ENCODE peak calls at places on chromosome 6, in eight cellular contexts. L is aorta, Y is lower lobe of right lung, N is stomach, E is fibroblast of lung, U is HCT116, S is GM23248, Q is SK-N-SH. I is an unnamed sample.

GRCh38 chr6:92810913-92811312 is 608.4 kb downstream of the EPHA7 start:
- DNase-seq in Q (peak; percentile 47), E (peak; percentile 14), L (no peak), U (peak; percentile 3), N (no peak), Y (no peak), S (peak; percentile 34), I (no peak)

GRCh38 chr6:1798303-1798964 is 188.7 kb downstream of the FOXC1 start:
- DNase-seq in S (peak; percentile 10), L (no peak), Y (no peak), U (no peak), E (peak; percentile 40), N (no peak), Q (no peak), I (no peak)

GRCh38 chr6:138115877-138116660 is 8.8 kb upstream of the PERP start:
- DNase-seq in Q (peak; percentile 51), S (peak; percentile 90), L (peak; percentile 55), U (peak; percentile 58), N (peak; percentile 64), E (peak; percentile 59), Y (peak; percentile 60), I (peak; percentile 61)

GRCh38 chr6:73180718-73181619 is 44.3 kb downstream of the KHDC1L start:
- DNase-seq in Q (peak; percentile 56), S (peak; percentile 82), E (peak; percentile 71), U (peak; percentile 39), L (no peak), Y (no peak), N (no peak), I (peak; percentile 65)

GRCh38 chr6:34527751-34528670 is 28.1 kb downstream of the SPDEF start:
- DNase-seq in N (no peak), E (no peak), S (no peak), Q (no peak), U (no peak), Y (peak; percentile 40), L (peak; percentile 32), I (no peak)

GRCh38 chr6:20034408-20034769 is 177.9 kb downstream of the MBOAT1 start:
- DNase-seq in U (no peak), Q (no peak), Y (no peak), S (no peak), E (no peak), N (no peak), L (no peak), I (no peak)

GRCh38 chr6:45163952-45164766 is 164.0 kb upstream of the RUNX2 start:
- DNase-seq in N (no peak), L (no peak), E (peak; percentile 66), U (peak; percentile 73), S (peak; percentile 6), Q (no peak), Y (no peak), I (no peak)

GRCh38 chr6:125432014-125432413 is 130.2 kb upstream of the HDDC2 start:
- DNase-seq in L (no peak), S (no peak), U (no peak), Y (no peak), Q (no peak), N (no peak), E (no peak), I (no peak)

GRCh38 chr6:128139519-128139918 is 238.7 kb upstream of the THEMIS start:
- DNase-seq in N (no peak), L (no peak), S (peak; percentile 53), E (peak; percentile 72), U (no peak), Y (no peak), Q (no peak), I (no peak)

GRCh38 chr6:157541618-157542404 is 160.8 kb downstream of the ZDHHC14 start:
- DNase-seq in L (no peak), Y (no peak), Q (no peak), N (no peak), E (no peak), U (no peak), S (no peak), I (no peak)

GRCh38 chr6:140105857-140106256 is 731.4 kb upstream of the CITED2 start:
- DNase-seq in L (no peak), Y (no peak), S (peak; percentile 12), E (peak; percentile 2), Q (peak; percentile 15), N (no peak), U (peak; percentile 37), I (peak; percentile 3)

GRCh38 chr6:157240059-157240959 is 83.0 kb downstream of the TMEM242 start:
- DNase-seq in U (no peak), Y (no peak), L (peak; percentile 89), E (peak; percentile 71), Q (no peak), S (peak; percentile 93), N (no peak), I (peak; percentile 29)

GRCh38 chr6:83615025-83615999 is 93.6 kb downstream of the SNAP91 start:
- DNase-seq in L (no peak), E (peak; percentile 28), Q (peak; percentile 71), Y (no peak), U (peak; percentile 47), S (peak; percentile 65), N (no peak), I (no peak)

GRCh38 chr6:114108119-114109002 is 137.4 kb upstream of the HDAC2 start:
- DNase-seq in N (peak; percentile 69), Y (peak; percentile 65), L (peak; percentile 78), Q (peak; percentile 23), S (peak; percentile 84), E (peak; percentile 52), U (peak; percentile 64), I (peak; percentile 15)

GRCh38 chr6:50849016-50849748 is 30.5 kb downstream of the TFAP2B start:
- DNase-seq in S (no peak), U (no peak), E (no peak), Q (peak; percentile 66), N (no peak), Y (no peak), L (no peak), I (no peak)

GRCh38 chr6:593139-593906 is 63.6 kb downstream of the HUS1B start:
- DNase-seq in U (peak; percentile 44), Y (no peak), L (no peak), Q (peak; percentile 52), E (peak; percentile 43), S (peak; percentile 73), N (peak; percentile 58), I (peak; percentile 83)

GRCh38 chr6:120198033-120198432 is 848.5 kb upstream of the MAN1A1 start:
- DNase-seq in S (no peak), Y (no peak), U (no peak), Q (peak; percentile 0), E (peak; percentile 82), L (no peak), N (no peak), I (no peak)

GRCh38 chr6:83311231-83311630 is 118.1 kb downstream of the RWDD2A start:
- DNase-seq in N (no peak), E (peak; percentile 23), Y (no peak), Q (no peak), S (peak; percentile 34), U (no peak), L (no peak), I (no peak)

GRCh38 chr6:19713984-19714383 is 123.2 kb upstream of the ID4 start:
- DNase-seq in U (no peak), S (no peak), Q (no peak), E (no peak), L (no peak), N (no peak), Y (no peak), I (no peak)

DNA sequence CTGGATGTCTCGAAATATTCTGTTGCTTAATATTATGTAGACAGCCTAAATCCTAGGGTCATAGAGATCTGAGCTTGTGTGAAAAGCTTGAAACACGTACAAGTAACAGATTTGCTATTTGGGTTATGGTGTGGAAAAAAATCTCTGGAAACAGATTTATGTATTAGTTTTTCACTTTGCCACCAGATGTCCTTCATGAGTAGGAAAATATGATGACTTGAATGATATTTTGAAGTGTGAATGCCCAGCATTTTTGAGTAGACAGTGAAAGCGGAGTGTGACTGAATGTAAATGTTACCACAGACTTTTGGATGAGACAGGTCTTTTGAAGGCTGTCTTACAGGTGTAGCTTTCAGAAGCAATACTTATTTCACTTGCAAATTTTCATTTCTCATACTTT is 4.2 kb upstream of the BMP6 start:
- DNase-seq in S (peak; percentile 65), Y (no peak), U (peak; percentile 31), N (no peak), L (no peak), E (no peak), Q (peak; percentile 28), I (no peak)
- H3K27me3 ChIP-seq in S (no peaks in the 10 kb centered on the region), Y (peaks cover 9% of the 10 kb centered on the region), U (no peaks in the 10 kb centered on the region), N (peaks cover 51% of the 10 kb centered on the region), L (no peaks in the 10 kb centered on the region), E (peaks cover 23% of the 10 kb centered on the region), Q (peaks cover 28% of the 10 kb centered on the region), I (peaks cover 18% of the 10 kb centered on the region)

DNA sequence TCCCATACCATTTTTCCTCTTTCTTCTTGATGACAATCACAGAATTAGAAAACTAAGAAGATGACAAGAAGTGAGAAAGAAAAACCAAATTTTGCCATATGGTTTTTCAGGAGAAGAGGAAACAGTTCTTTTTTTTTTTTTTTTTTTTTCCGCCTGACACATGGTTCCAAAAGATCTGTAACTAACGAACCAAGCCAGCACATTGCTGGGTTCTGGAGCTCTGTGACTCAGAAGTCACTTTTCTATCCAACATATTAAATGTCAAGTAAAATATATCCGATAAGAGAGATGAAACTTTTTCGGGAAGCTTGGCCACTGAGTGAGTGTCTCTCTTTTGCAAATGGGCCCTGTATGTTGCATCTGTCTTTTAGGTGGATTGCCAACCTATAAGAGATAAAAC is 4.7 kb downstream of the METTL24 start:
- DNase-seq in S (no peak), Y (no peak), U (no peak), E (no peak), Q (no peak), L (no peak), N (no peak), I (no peak)
- H3K27me3 ChIP-seq in S (peaks cover 2% of the 10 kb centered on the region), Y (peaks cover 16% of the 10 kb centered on the region), U (no peaks in the 10 kb centered on the region), E (peaks cover 7% of the 10 kb centered on the region), Q (no peaks in the 10 kb centered on the region), L (no peaks in the 10 kb centered on the region), N (peaks cover 17% of the 10 kb centered on the region), I (peaks cover 4% of the 10 kb centered on the region)

GRCh38 chr6:105993341-105993740 is 92.8 kb upstream of the PRDM1 start:
- DNase-seq in Q (no peak), S (no peak), N (no peak), L (no peak), E (peak; percentile 32), Y (no peak), U (no peak), I (no peak)
- H3K27me3 ChIP-seq in Q (no peaks in the 10 kb centered on the region), S (no peaks in the 10 kb centered on the region), N (peaks cover 98% of the 10 kb centered on the region), L (peaks cover 3% of the 10 kb centered on the region), E (no peaks in the 10 kb centered on the region), Y (peaks cover 75% of the 10 kb centered on the region), U (no peaks in the 10 kb centered on the region), I (peaks cover 18% of the 10 kb centered on the region)

GRCh38 chr6:100462396-100462795 is 2.3 kb downstream of the SIM1 start:
- DNase-seq in L (no peak), Y (no peak), E (no peak), Q (no peak), U (no peak), S (peak; percentile 16), N (no peak), I (no peak)

GRCh38 chr6:100461273-100461919 is 3.3 kb downstream of the SIM1 start:
- DNase-seq in S (peak; percentile 86), L (no peak), Y (no peak), N (no peak), E (peak; percentile 18), U (no peak), Q (no peak), I (no peak)

GRCh38 chr6:100459291-100459690 is 5.4 kb downstream of the SIM1 start:
- DNase-seq in Q (no peak), L (no peak), U (no peak), E (no peak), N (no peak), Y (no peak), S (no peak), I (no peak)

GRCh38 chr6:100461920-100462295 is 2.8 kb downstream of the SIM1 start:
- DNase-seq in Y (no peak), E (no peak), U (no peak), S (peak; percentile 51), N (no peak), Q (no peak), L (no peak), I (no peak)

GRCh38 chr6:100460650-100461204 is 4.0 kb downstream of the SIM1 start:
- DNase-seq in U (no peak), Y (no peak), L (no peak), Q (no peak), N (no peak), S (peak; percentile 63), E (no peak), I (no peak)
- H3K27me3 ChIP-seq in U (no peaks in the 10 kb centered on the region), Y (peaks cover 100% of the 10 kb centered on the region), L (peaks cover 2% of the 10 kb centered on the region), Q (peaks cover 100% of the 10 kb centered on the region), N (peaks cover 100% of the 10 kb centered on the region), S (no peaks in the 10 kb centered on the region), E (peaks cover 85% of the 10 kb centered on the region), I (peaks cover 62% of the 10 kb centered on the region)

I was measured in CD4-positive, CD25-positive, alpha-beta regulatory T cell.